ENCODE peak calls at places on chromosomes 13 and 19, in nine cellular contexts. One of them, this sample, is unnamed.

GRCh38 chr19:47608074-47608907 is 643 bp upstream of the BICRA start:
- DNase-seq in EL: peak; percentile 95
- DNase-seq in NCI-H1436 treated with DMSO at 0.1 percent for 48 hours: peak; percentile 42
- DNase-seq in GM04503: no peak
- DNase-seq in progenitor cell of endocrine pancreas: peak; percentile 93
- DNase-seq in B cell: peak; percentile 99
- DNase-seq in neural crest cell: peak; percentile 93
- DNase-seq in thoracic aorta: peak; percentile 86
- DNase-seq in activated gamma-delta T cell treated with Interleukin-2 at 50 U/mL for 16 hours: peak; percentile 95
- DNase-seq in this sample: peak; percentile 93

GRCh38 chr19:38888876-38889275 is 10.5 kb downstream of the SIRT2 start:
- DNase-seq in activated gamma-delta T cell treated with Interleukin-2 at 50 U/mL for 16 hours: no peak
- DNase-seq in thoracic aorta: no peak
- DNase-seq in EL: no peak
- DNase-seq in progenitor cell of endocrine pancreas: no peak
- DNase-seq in neural crest cell: no peak
- DNase-seq in GM04503: no peak
- DNase-seq in NCI-H1436 treated with DMSO at 0.1 percent for 48 hours: no peak
- DNase-seq in B cell: no peak
- DNase-seq in this sample: no peak

GRCh38 chr13:35514801-35515502 is 38.5 kb upstream of the MAB21L1 start:
- DNase-seq in EL: no peak
- DNase-seq in NCI-H1436 treated with DMSO at 0.1 percent for 48 hours: no peak
- DNase-seq in progenitor cell of endocrine pancreas: no peak
- DNase-seq in activated gamma-delta T cell treated with Interleukin-2 at 50 U/mL for 16 hours: no peak
- DNase-seq in neural crest cell: no peak
- DNase-seq in thoracic aorta: no peak
- DNase-seq in GM04503: no peak
- DNase-seq in B cell: no peak
- DNase-seq in this sample: no peak

GRCh38 chr13:35389535-35389934 is 87.0 kb downstream of the MAB21L1 start:
- DNase-seq in NCI-H1436 treated with DMSO at 0.1 percent for 48 hours: no peak
- DNase-seq in activated gamma-delta T cell treated with Interleukin-2 at 50 U/mL for 16 hours: no peak
- DNase-seq in neural crest cell: no peak
- DNase-seq in GM04503: no peak
- DNase-seq in progenitor cell of endocrine pancreas: no peak
- DNase-seq in EL: no peak
- DNase-seq in B cell: no peak
- DNase-seq in thoracic aorta: no peak
- DNase-seq in this sample: no peak

GRCh38 chr13:23697772-23698313 is 127.6 kb downstream of the TNFRSF19 start:
- DNase-seq in progenitor cell of endocrine pancreas: no peak
- DNase-seq in EL: no peak
- DNase-seq in B cell: no peak
- DNase-seq in neural crest cell: no peak
- DNase-seq in thoracic aorta: no peak
- DNase-seq in GM04503: no peak
- DNase-seq in NCI-H1436 treated with DMSO at 0.1 percent for 48 hours: no peak
- DNase-seq in activated gamma-delta T cell treated with Interleukin-2 at 50 U/mL for 16 hours: no peak
- DNase-seq in this sample: no peak

GRCh38 chr19:56080669-56081401 is 40.3 kb downstream of the ZNF787 start:
- DNase-seq in progenitor cell of endocrine pancreas: peak; percentile 67
- DNase-seq in EL: peak; percentile 81
- DNase-seq in GM04503: peak; percentile 17
- DNase-seq in B cell: peak; percentile 87
- DNase-seq in neural crest cell: peak; percentile 82
- DNase-seq in thoracic aorta: no peak
- DNase-seq in NCI-H1436 treated with DMSO at 0.1 percent for 48 hours: peak; percentile 33
- DNase-seq in activated gamma-delta T cell treated with Interleukin-2 at 50 U/mL for 16 hours: peak; percentile 65
- DNase-seq in this sample: peak; percentile 60

GRCh38 chr19:53545271-53546065 is 7.5 kb downstream of the ZNF331 start:
- DNase-seq in B cell: no peak
- DNase-seq in thoracic aorta: no peak
- DNase-seq in GM04503: no peak
- DNase-seq in NCI-H1436 treated with DMSO at 0.1 percent for 48 hours: no peak
- DNase-seq in progenitor cell of endocrine pancreas: no peak
- DNase-seq in neural crest cell: no peak
- DNase-seq in EL: peak; percentile 94
- DNase-seq in activated gamma-delta T cell treated with Interleukin-2 at 50 U/mL for 16 hours: no peak
- DNase-seq in this sample: no peak

GRCh38 chr13:27001705-27002104 is 169.9 kb downstream of the USP12 start:
- DNase-seq in EL: no peak
- DNase-seq in progenitor cell of endocrine pancreas: no peak
- DNase-seq in activated gamma-delta T cell treated with Interleukin-2 at 50 U/mL for 16 hours: no peak
- DNase-seq in thoracic aorta: no peak
- DNase-seq in GM04503: no peak
- DNase-seq in neural crest cell: no peak
- DNase-seq in B cell: no peak
- DNase-seq in NCI-H1436 treated with DMSO at 0.1 percent for 48 hours: no peak
- DNase-seq in this sample: no peak

GRCh38 chr19:13260883-13261653 is 110.9 kb downstream of the IER2 start:
- DNase-seq in neural crest cell: no peak
- DNase-seq in activated gamma-delta T cell treated with Interleukin-2 at 50 U/mL for 16 hours: no peak
- DNase-seq in GM04503: peak; percentile 80
- DNase-seq in EL: peak; percentile 87
- DNase-seq in thoracic aorta: no peak
- DNase-seq in B cell: no peak
- DNase-seq in NCI-H1436 treated with DMSO at 0.1 percent for 48 hours: no peak
- DNase-seq in progenitor cell of endocrine pancreas: no peak
- DNase-seq in this sample: no peak

GRCh38 chr13:113654175-113654560 is 3.8 kb downstream of the ATP4B start:
- DNase-seq in progenitor cell of endocrine pancreas: no peak
- DNase-seq in NCI-H1436 treated with DMSO at 0.1 percent for 48 hours: no peak
- DNase-seq in activated gamma-delta T cell treated with Interleukin-2 at 50 U/mL for 16 hours: no peak
- DNase-seq in GM04503: no peak
- DNase-seq in EL: no peak
- DNase-seq in neural crest cell: no peak
- DNase-seq in B cell: no peak
- DNase-seq in thoracic aorta: no peak
- DNase-seq in this sample: no peak

GRCh38 chr19:30799854-30800755 is 427.9 kb downstream of the ZNF536 start:
- DNase-seq in GM04503: no peak
- DNase-seq in B cell: no peak
- DNase-seq in NCI-H1436 treated with DMSO at 0.1 percent for 48 hours: no peak
- DNase-seq in EL: no peak
- DNase-seq in thoracic aorta: no peak
- DNase-seq in neural crest cell: peak; percentile 59
- DNase-seq in activated gamma-delta T cell treated with Interleukin-2 at 50 U/mL for 16 hours: no peak
- DNase-seq in progenitor cell of endocrine pancreas: peak; percentile 54
- DNase-seq in this sample: no peak

GRCh38 chr19:56637976-56638555 is 4.9 kb upstream of the SMIM17 start:
- DNase-seq in GM04503: peak; percentile 4
- DNase-seq in progenitor cell of endocrine pancreas: peak; percentile 14
- DNase-seq in neural crest cell: peak; percentile 46
- DNase-seq in NCI-H1436 treated with DMSO at 0.1 percent for 48 hours: no peak
- DNase-seq in EL: peak; percentile 34
- DNase-seq in activated gamma-delta T cell treated with Interleukin-2 at 50 U/mL for 16 hours: no peak
- DNase-seq in thoracic aorta: no peak
- DNase-seq in B cell: no peak
- DNase-seq in this sample: no peak

GRCh38 chr13:45833663-45834062 is 17.9 kb downstream of the SIAH3 start:
- DNase-seq in neural crest cell: no peak
- DNase-seq in EL: peak; percentile 51
- DNase-seq in GM04503: peak; percentile 16
- DNase-seq in NCI-H1436 treated with DMSO at 0.1 percent for 48 hours: no peak
- DNase-seq in B cell: no peak
- DNase-seq in progenitor cell of endocrine pancreas: no peak
- DNase-seq in activated gamma-delta T cell treated with Interleukin-2 at 50 U/mL for 16 hours: no peak
- DNase-seq in thoracic aorta: no peak
- DNase-seq in this sample: no peak

GRCh38 chr19:6925801-6926751 is 38.7 kb downstream of the ADGRE1 start:
- DNase-seq in thoracic aorta: no peak
- DNase-seq in B cell: no peak
- DNase-seq in GM04503: no peak
- DNase-seq in progenitor cell of endocrine pancreas: no peak
- DNase-seq in neural crest cell: no peak
- DNase-seq in EL: peak; percentile 30
- DNase-seq in NCI-H1436 treated with DMSO at 0.1 percent for 48 hours: no peak
- DNase-seq in activated gamma-delta T cell treated with Interleukin-2 at 50 U/mL for 16 hours: no peak
- DNase-seq in this sample: no peak

GRCh38 chr19:46471116-46471733 is at the start of gene PNMA8A:
- DNase-seq in EL: peak; percentile 59
- DNase-seq in B cell: no peak
- DNase-seq in neural crest cell: peak; percentile 82
- DNase-seq in GM04503: no peak
- DNase-seq in thoracic aorta: peak; percentile 61
- DNase-seq in progenitor cell of endocrine pancreas: peak; percentile 87
- DNase-seq in activated gamma-delta T cell treated with Interleukin-2 at 50 U/mL for 16 hours: no peak
- DNase-seq in NCI-H1436 treated with DMSO at 0.1 percent for 48 hours: peak; percentile 60
- DNase-seq in this sample: no peak

GRCh38 chr13:40069173-40070044 is 413.9 kb downstream of the COG6 start:
- DNase-seq in GM04503: no peak
- DNase-seq in neural crest cell: peak; percentile 79
- DNase-seq in B cell: peak; percentile 55
- DNase-seq in activated gamma-delta T cell treated with Interleukin-2 at 50 U/mL for 16 hours: peak; percentile 76
- DNase-seq in NCI-H1436 treated with DMSO at 0.1 percent for 48 hours: no peak
- DNase-seq in progenitor cell of endocrine pancreas: peak; percentile 58
- DNase-seq in thoracic aorta: peak; percentile 25
- DNase-seq in EL: peak; percentile 57
- DNase-seq in this sample: peak; percentile 63

GRCh38 chr13:32504263-32504662 is 34.3 kb downstream of the N4BP2L2 start:
- DNase-seq in activated gamma-delta T cell treated with Interleukin-2 at 50 U/mL for 16 hours: no peak
- DNase-seq in GM04503: no peak
- DNase-seq in NCI-H1436 treated with DMSO at 0.1 percent for 48 hours: no peak
- DNase-seq in B cell: no peak
- DNase-seq in neural crest cell: no peak
- DNase-seq in progenitor cell of endocrine pancreas: no peak
- DNase-seq in EL: no peak
- DNase-seq in thoracic aorta: no peak
- DNase-seq in this sample: no peak

GRCh38 chr13:29260684-29261083 is 334.8 kb downstream of the SLC7A1 start:
- DNase-seq in EL: peak; percentile 4
- DNase-seq in B cell: no peak
- DNase-seq in GM04503: no peak
- DNase-seq in NCI-H1436 treated with DMSO at 0.1 percent for 48 hours: no peak
- DNase-seq in neural crest cell: no peak
- DNase-seq in thoracic aorta: no peak
- DNase-seq in activated gamma-delta T cell treated with Interleukin-2 at 50 U/mL for 16 hours: no peak
- DNase-seq in progenitor cell of endocrine pancreas: no peak
- DNase-seq in this sample: no peak